ENCODE peak calls at places on chromosomes 11 and 22, in four cellular contexts. V is GM12878, G is K562, W is HepG2. Q is an unnamed sample. For H3K79me2, the result is how much of the 10 kb centered on the place peaks cover.

GRCh38 chr11:6320411-6321207 is at the start of gene CAVIN3:
- DNase-seq in V (peak), G (no peak), W (no peak), Q (peak)

GRCh38 chr11:31968774-31969433 is 122.0 kb upstream of the RCN1 start:
- DNase-seq in V (no peak), G (no peak), W (no peak), Q (no peak)

GRCh38 chr11:88680806-88681205 is 343.3 kb upstream of the CTSC start:
- DNase-seq in V (no peak), G (no peak), W (no peak), Q (no peak)

GRCh38 chr22:38479096-38479840 is 11.4 kb downstream of the KDELR3 start:
- DNase-seq in V (no peak), G (no peak), W (no peak), Q (no peak)

GRCh38 chr11:65884716-65885092 is 3.6 kb downstream of the FIBP start:
- DNase-seq in V (no peak), G (peak), W (peak), Q (no peak)

GRCh38 chr22:41048791-41049717 is 43.3 kb upstream of the EP300 start:
- DNase-seq in V (no peak), G (peak), W (peak), Q (no peak)

GRCh38 chr22:46156031-46156430 is 5.7 kb downstream of the PPARA start:
- DNase-seq in V (no peak), G (no peak), W (no peak), Q (no peak)

GRCh38 chr11:36492724-36493304 is 17.3 kb downstream of the TRAF6 start:
- DNase-seq in V (no peak), G (peak), W (peak), Q (no peak)

GRCh38 chr11:2581151-2581930 is 118.5 kb downstream of the KCNQ1OT1 start:
- DNase-seq in V (no peak), G (no peak), W (no peak), Q (no peak)

GRCh38 chr22:49966041-49966715 is 5.6 kb downstream of the PIM3 start:
- DNase-seq in V (no peak), G (no peak), W (no peak), Q (peak)

GRCh38 chr11:24773326-24773725 is 276.5 kb downstream of the LUZP2 start:
- DNase-seq in V (no peak), G (no peak), W (no peak), Q (no peak)

GRCh38 chr22:38184788-38185187 is 3.2 kb upstream of the PLA2G6 start:
- DNase-seq in V (no peak), G (no peak), W (no peak), Q (no peak)

GRCh38 chr22:36160499-36160942 is at the start of gene APOL3:
- DNase-seq in V (peak), G (no peak), W (no peak), Q (no peak)

GRCh38 chr22:22235564-22235963 is 9.0 kb upstream of the VPREB1 start:
- DNase-seq in V (peak), G (peak), W (no peak), Q (peak)

GRCh38 chr22:36065462-36065774 is 36.8 kb upstream of the RBFOX2 start:
- DNase-seq in V (no peak), G (no peak), W (no peak), Q (no peak)

GRCh38 chr11:404551-405264 is 10.1 kb downstream of the SIGIRR start:
- DNase-seq in V (no peak), G (no peak), W (no peak), Q (peak)

GRCh38 chr22:46604306-46604690 is 15.9 kb upstream of the GRAMD4 start:
- DNase-seq in V (peak), G (peak), W (no peak), Q (no peak)

GRCh38 chr11:60951909-60952741 is at the start of gene SLC15A3:
- DNase-seq in V (peak), G (no peak), W (no peak), Q (no peak)

GRCh38 chr11:106012744-106013143 is 9.3 kb downstream of the MSANTD4 start:
- DNase-seq in V (no peak), G (no peak), W (no peak), Q (no peak)

GRCh38 chr11:127066426-127067090 is 66.0 kb upstream of the KIRREL3 start:
- DNase-seq in V (no peak), G (no peak), W (no peak), Q (no peak)

GRCh38 chr11:28017816-28018215 is 90.1 kb downstream of the KIF18A start:
- DNase-seq in V (no peak), G (no peak), W (no peak), Q (no peak)

GRCh38 chr11:62602141-62603071 is 741 bp upstream of the MTA2 start:
- DNase-seq in V (no peak), G (peak), W (no peak), Q (peak)

GRCh38 chr11:253886-254270 is 17.1 kb downstream of the PSMD13 start:
- DNase-seq in V (no peak), G (no peak), W (no peak), Q (no peak)

GRCh38 chr11:23903044-23903704 is 593.7 kb upstream of the LUZP2 start:
- DNase-seq in V (no peak), G (no peak), W (peak), Q (no peak)

DNA sequence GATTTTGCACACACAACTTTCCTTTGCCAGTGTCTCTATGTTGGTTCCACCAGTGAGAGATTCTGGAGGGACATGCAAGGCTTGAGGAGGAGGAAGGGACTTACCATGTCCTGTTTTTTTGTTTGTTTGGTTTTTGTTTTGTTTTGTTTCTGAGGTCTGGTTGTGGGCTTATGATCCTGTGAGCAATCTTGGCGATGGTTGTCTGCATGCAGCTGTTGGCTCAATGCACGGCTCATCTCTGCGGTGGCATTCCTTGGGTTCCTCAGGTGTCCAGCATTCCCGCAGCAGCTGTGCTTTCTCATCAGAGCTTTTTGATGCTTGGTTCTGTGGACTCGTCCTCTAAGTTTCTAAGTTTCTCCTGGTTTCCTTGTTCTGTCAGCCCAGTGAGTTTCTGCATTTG is 4.8 kb upstream of the NNMT start:
- DNase-seq in V (no peak), G (no peak), W (no peak), Q (no peak)
- H3K9ac ChIP-seq in V (no peak), G (no peak), W (no peak), Q (no peak)

GRCh38 chr22:29914165-29914564 is 31.2 kb downstream of the MTMR3 start:
- DNase-seq in V (no peak), G (no peak), W (no peak), Q (no peak)
- H3K79me2 ChIP-seq in V (under half), G (half or more), W (half or more), Q (under half)

GRCh38 chr11:57123590-57123989 is 58.2 kb upstream of the LRRC55 start:
- DNase-seq in V (no peak), G (no peak), W (no peak), Q (no peak)

GRCh38 chr11:57124460-57124859 is 57.3 kb upstream of the LRRC55 start:
- DNase-seq in V (no peak), G (no peak), W (no peak), Q (no peak)

GRCh38 chr11:57126766-57127400 is 54.9 kb upstream of the LRRC55 start:
- DNase-seq in V (no peak), G (no peak), W (no peak), Q (no peak)

GRCh38 chr11:57121996-57122395 is 59.8 kb upstream of the LRRC55 start:
- DNase-seq in V (no peak), G (no peak), W (no peak), Q (no peak)

DNA sequence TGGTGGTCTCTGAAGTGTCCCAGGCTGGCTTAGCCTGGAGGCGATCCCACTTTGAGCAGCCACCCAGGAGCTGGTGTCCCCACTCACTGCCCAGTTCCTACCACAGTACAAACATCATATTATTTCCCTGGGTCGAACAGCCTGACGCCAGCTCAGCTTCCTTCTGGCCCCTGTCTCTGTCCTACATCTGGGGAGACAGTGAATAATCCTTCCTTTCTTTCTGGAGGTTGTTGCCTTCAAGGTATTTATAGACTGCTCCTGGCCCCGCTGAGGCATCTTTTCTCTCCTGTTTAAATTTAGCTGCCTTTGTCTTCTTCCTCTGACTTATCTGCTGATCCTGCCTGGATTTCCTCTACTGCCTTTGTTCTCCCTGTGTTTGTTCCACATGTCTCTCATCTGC is 56.8 kb upstream of the LRRC55 start:
- DNase-seq in V (no peak), G (no peak), W (no peak), Q (no peak)
- TF ChIP-seq CREB1 in V (no peak), G (no peak), W (no peak), Q (no peak)

GRCh38 chr11:118531597-118532084 is 649 bp downstream of the TMEM25 start:
- DNase-seq in V (no peak), G (no peak), W (peak), Q (no peak)
- H3K9ac ChIP-seq in V (no peak), G (peak), W (peak), Q (peak)

GRCh38 chr11:3907590-3907989 is 52.1 kb downstream of the STIM1 start:
- DNase-seq in V (no peak), G (no peak), W (no peak), Q (no peak)

GRCh38 chr11:3903207-3903896 is 47.9 kb downstream of the STIM1 start:
- DNase-seq in V (no peak), G (no peak), W (no peak), Q (no peak)

GRCh38 chr11:3904228-3904627 is 48.8 kb downstream of the STIM1 start:
- DNase-seq in V (no peak), G (no peak), W (no peak), Q (no peak)

GRCh38 chr11:3905080-3905953 is 49.9 kb downstream of the STIM1 start:
- DNase-seq in V (no peak), G (peak), W (peak), Q (no peak)

GRCh38 chr11:3906166-3906565 is 50.7 kb downstream of the STIM1 start:
- DNase-seq in V (no peak), G (no peak), W (no peak), Q (no peak)
- H3K79me2 ChIP-seq in V (half or more), G (half or more), W (half or more), Q (under half)

GRCh38 chr11:78654866-78655265 is 80.2 kb upstream of the NARS2 start:
- DNase-seq in V (no peak), G (no peak), W (no peak), Q (no peak)

GRCh38 chr11:78652866-78653265 is 78.2 kb upstream of the NARS2 start:
- DNase-seq in V (no peak), G (no peak), W (no peak), Q (no peak)

GRCh38 chr11:78651923-78652602 is 77.4 kb upstream of the NARS2 start:
- DNase-seq in V (no peak), G (no peak), W (no peak), Q (peak)

GRCh38 chr11:78654071-78654470 is 79.4 kb upstream of the NARS2 start:
- DNase-seq in V (no peak), G (no peak), W (no peak), Q (peak)

GRCh38 chr11:78653294-78653909 is 78.7 kb upstream of the NARS2 start:
- DNase-seq in V (no peak), G (no peak), W (no peak), Q (peak)
- TF ChIP-seq CREB1 in V (no peak), G (no peak), W (no peak), Q (no peak)

DNA sequence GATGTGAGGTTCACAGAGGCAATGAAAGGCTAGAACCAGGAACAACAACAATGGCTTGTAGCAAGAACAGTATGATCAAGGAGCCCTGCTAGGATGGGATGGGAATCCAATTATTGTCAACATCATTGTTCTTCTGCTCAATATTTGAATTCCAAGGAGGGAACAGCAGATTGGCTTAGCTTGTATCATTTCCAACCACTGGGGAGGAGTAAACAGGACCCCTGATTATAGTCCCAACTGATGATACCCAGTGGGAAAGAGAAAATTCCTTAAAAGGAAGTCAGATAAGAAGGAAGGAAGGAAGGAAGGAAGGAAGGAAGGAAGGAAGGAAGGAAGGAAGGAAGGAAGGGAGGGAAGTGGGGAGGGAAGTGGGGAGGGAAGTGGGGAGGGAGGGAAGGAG is 69.5 kb upstream of the ZC3H12C start:
- DNase-seq in V (no peak), G (no peak), W (no peak), Q (no peak)
- H3K9ac ChIP-seq in V (no peak), G (no peak), W (no peak), Q (no peak)

DNA sequence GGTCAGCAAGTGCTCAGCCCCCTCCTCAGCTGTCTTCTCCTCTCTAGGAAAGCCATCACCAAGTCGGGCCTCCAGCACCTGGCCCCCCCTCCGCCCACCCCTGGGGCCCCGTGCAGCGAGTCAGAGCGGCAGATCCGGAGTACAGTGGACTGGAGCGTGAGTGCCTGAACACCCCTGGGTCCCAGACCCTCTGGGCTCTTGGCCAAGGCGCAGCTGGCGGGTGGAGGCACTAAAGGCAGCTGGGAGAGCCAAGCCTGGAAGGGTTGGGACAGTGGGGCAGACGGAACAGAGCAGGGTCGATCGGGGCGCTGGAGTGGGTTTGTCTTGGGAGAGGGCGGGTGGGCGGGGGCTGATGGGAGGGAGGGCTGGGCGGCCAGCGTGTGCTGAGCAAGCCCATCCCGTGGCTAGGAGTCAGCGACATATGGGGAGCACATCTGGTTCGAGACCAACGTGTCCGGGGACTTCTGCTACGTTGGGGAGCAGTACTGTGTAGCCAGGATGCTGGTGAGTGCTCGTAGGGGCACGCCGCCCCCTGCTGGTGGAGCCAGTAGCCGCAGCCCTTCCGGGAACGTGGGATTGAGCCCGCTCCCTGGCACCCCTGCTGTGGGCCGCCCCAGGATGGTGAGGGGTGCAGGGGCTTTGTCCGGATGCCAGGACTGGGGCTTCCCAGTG is 14.1 kb upstream of the MDK start:
- DNase-seq in V (no peak), G (peak), W (peak), Q (peak)
- H3K79me2 ChIP-seq in V (under half), G (under half), W (under half), Q (under half)